ENCODE peak calls at places on chromosomes 13 and 19, in eight cellular contexts. I, X, P, T, K, Q, B and G are unnamed samples.

GRCh38 chr19:19387108-19387507 is 18.4 kb upstream of the GATAD2A start:
- DNase-seq in X (no peak), K (no peak), B (no peak), P (no peak), Q (no peak), I (no peak), T (no peak), G (no peak)

GRCh38 chr19:1646149-1646930 is 6.1 kb downstream of the TCF3 start:
- DNase-seq in X (no peak), K (no peak), B (no peak), P (no peak), Q (peak; percentile 63), I (no peak), T (no peak), G (no peak)

GRCh38 chr13:110300090-110300815 is 6.7 kb downstream of the COL4A1 start:
- DNase-seq in I (no peak), Q (no peak), T (peak; percentile 69), K (no peak), B (no peak), P (no peak), X (no peak), G (no peak)

GRCh38 chr19:17327654-17328516 is 6.8 kb downstream of the ANO8 start:
- DNase-seq in B (no peak), T (no peak), X (no peak), Q (peak; percentile 89), I (peak; percentile 67), P (no peak), K (no peak), G (peak; percentile 68)

GRCh38 chr19:50203281-50204080 is at the start of gene MYH14:
- DNase-seq in K (peak; percentile 85), I (peak; percentile 96), B (no peak), X (peak; percentile 57), P (peak; percentile 15), Q (peak; percentile 89), T (no peak), G (peak; percentile 30)

GRCh38 chr13:92622905-92623304 is 603.7 kb upstream of the GPC6 start:
- DNase-seq in P (no peak), K (no peak), Q (no peak), B (no peak), T (no peak), I (no peak), X (no peak), G (no peak)

GRCh38 chr19:18541258-18541991 is 1.9 kb downstream of the FKBP8 start:
- DNase-seq in T (no peak), I (no peak), K (no peak), B (no peak), X (peak; percentile 17), Q (no peak), P (no peak), G (peak; percentile 75)

GRCh38 chr19:5891938-5892771 is 11.4 kb downstream of the NDUFA11 start:
- DNase-seq in K (peak; percentile 57), B (no peak), X (no peak), Q (peak; percentile 80), I (peak; percentile 47), T (peak; percentile 35), P (no peak), G (peak; percentile 35)

GRCh38 chr19:56162258-56162657 is 13.6 kb upstream of the GALP start:
- DNase-seq in Q (no peak), P (no peak), X (no peak), B (no peak), I (no peak), T (peak; percentile 41), K (no peak), G (peak; percentile 33)

GRCh38 chr13:38530492-38530891 is 156.4 kb upstream of the FREM2 start:
- DNase-seq in X (no peak), Q (no peak), B (no peak), P (no peak), T (peak; percentile 1), K (no peak), I (no peak), G (peak; percentile 31)

GRCh38 chr19:18629166-18630088 is 7.4 kb upstream of the KLHL26 start:
- DNase-seq in I (no peak), B (no peak), Q (no peak), T (no peak), K (peak; percentile 51), X (peak; percentile 72), P (no peak), G (peak; percentile 74)

GRCh38 chr13:85995788-85996418 is 196.7 kb upstream of the SLITRK6 start:
- DNase-seq in Q (no peak), P (no peak), B (no peak), I (no peak), X (no peak), T (no peak), K (no peak), G (no peak)

GRCh38 chr13:28624707-28625432 is 34.1 kb upstream of the POMP start:
- DNase-seq in X (no peak), K (no peak), P (no peak), Q (no peak), B (no peak), T (no peak), I (no peak), G (no peak)

GRCh38 chr13:45328661-45329105 is 12.3 kb downstream of the TPT1 start:
- DNase-seq in Q (no peak), T (peak; percentile 89), P (no peak), K (no peak), I (no peak), B (no peak), X (no peak), G (peak; percentile 80)

DNA sequence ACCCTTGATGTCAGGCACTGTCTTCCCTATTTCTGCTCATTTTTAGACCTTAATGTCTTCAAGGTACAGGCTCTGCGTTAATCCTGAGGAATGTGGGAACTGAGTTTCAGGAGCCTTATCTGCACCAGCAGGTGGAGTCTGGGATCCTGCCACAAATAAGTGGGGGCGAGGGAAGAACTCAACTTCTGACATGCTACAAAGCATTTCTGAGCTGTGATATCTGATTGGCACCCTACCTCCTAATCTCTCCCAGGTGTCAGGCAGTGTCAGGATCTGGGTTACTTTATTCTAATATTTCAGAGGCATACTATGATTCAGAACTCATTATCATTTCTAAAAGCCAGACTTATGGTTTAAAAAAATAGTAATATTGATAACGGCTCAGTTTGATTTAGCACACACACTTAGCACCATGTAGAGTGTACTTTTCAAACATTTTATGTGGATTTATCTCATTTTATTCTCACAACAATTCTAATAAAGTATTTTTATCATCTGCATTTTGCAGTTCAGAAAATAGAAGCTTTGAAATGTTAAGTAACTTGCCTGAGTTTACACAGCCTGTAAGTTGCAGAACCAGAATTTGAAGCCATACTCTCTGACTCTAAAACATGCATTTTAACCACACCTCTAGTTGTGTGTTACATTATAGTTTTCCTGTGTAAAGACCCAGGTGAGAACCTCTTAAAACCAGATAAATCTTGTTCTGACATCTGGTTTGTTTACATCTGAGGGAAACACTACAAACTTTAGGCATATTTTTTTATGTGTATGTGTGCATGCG is 358.6 kb downstream of the TDRD3 start:
- DNase-seq in X (no peak), T (no peak), I (no peak), Q (no peak), K (no peak), P (no peak), B (no peak), G (no peak)
- TF ChIP-seq CTCF in X (no peak), T (no peak), I (no peak), Q (no peak), K (no peak), P (no peak), B (no peak), G (no peak)

DNA sequence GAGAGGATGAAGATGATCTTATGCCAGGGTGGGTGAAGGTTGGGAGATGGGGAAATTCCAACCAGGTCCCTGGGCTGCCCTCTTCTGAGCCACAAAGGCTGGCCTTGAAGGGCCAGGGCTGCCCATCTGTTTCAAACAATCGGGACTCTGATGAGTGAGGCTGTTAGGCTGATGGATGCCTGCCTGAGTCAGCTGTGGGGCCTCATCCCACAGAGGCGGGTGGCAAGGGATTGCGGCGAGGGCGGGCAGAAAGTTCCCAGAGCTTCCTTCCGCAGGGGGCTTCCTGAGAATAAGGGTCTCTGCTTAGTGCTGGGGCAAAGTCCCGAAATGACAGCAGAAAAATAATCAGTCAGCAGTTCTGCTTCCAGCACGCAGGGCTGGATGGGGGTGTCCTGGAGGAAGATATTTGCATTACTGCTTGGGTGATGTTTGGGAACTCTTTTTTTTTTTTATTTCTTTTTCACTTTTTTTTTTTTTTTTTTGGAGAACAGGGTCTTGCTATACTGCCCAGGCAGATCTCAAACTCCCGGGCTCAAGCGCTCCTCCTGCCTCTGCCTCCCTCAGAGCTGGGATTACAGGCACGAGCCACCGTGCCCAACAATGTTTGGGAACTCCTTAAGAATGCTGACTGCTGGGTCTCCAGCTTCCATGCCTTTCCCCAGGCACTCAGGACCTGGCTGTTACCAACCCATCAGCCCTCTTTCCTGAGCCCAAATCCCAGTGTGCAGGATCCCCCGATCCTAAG is 14.1 kb downstream of the SH3GL1 start:
- DNase-seq in K (no peak), Q (no peak), I (no peak), P (no peak), X (no peak), B (no peak), T (peak; percentile 53), G (no peak)
- TF ChIP-seq CTCF in K (no peak), Q (no peak), I (no peak), P (no peak), X (no peak), B (no peak), T (peak; percentile 45), G (peak; percentile 20)

DNA sequence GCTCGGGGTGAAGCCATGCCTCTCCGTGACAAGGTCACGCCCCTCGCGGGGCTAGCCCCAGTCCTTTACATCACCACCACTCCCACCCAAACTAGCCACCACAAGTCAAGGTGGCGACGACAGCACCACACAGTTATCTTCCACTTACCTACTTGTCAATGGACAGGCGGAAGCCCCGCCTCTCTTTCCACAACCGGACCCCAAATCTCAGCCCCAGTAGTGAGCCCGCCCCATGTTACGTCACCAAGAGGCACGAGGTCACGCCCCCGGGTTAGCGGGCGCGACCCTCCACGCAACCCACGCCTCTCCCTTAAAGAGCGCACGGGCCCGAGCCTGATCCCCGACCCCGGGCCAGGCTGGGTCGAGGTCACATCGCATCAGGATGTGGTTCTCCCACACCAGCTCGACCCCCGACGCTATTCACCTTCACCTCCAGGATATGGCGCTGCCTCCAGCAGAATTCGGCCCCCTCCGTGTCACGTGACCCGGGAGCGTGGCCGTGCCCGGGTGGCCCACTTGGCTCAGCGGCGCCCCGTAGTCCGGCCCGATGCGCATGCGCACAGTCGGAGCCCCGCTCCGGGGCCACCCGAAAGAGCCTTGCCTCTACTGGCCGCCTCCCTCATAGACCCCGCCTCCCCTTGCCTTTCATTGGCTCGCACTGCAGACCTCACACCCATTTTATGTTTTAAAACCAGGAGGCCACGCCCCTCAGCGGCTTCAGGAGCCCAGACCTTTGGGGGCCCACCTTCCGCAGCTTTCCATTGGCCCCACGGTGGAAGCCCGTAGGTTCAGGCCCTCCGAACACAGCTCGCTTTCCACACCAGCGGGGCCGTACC is 18.2 kb downstream of the SYDE1 start:
- DNase-seq in P (peak; percentile 82), Q (peak; percentile 98), B (peak; percentile 94), I (peak; percentile 97), T (peak; percentile 95), K (peak; percentile 99), X (peak; percentile 96), G (peak; percentile 98)
- TF ChIP-seq CTCF in P (no peak), Q (no peak), B (no peak), I (no peak), T (no peak), K (no peak), X (no peak), G (no peak)

DNA sequence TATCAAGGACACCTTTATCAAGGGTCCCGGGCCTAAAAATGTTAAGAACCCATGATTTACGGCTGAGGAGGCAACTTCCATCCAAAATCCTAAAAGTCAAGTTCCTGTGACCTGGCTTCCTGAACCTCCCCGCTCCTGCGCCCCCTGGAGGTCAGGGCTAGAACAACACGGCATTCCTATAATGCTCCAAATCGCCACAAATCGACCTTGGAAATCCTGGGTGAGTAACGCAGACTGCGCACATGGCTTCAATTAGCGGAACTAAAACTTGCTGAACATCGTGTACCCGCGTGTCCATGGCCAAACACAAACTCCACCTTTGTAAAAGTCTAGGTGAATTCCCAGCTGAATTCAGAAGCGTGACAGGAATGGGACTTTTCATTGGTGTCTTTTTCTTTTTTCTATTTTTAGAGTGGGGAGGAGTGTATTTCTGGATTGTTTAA is 4.3 kb upstream of the C5AR1 start:
- DNase-seq in Q (peak; percentile 91), P (no peak), B (peak; percentile 13), X (peak; percentile 77), K (peak; percentile 69), I (peak; percentile 88), T (peak; percentile 90), G (peak; percentile 96)
- TF ChIP-seq CTCF in Q (peak; percentile 94), P (peak; percentile 96), B (peak; percentile 89), X (peak; percentile 90), K (peak; percentile 91), I (peak; percentile 72), T (peak; percentile 88), G (peak; percentile 98)